ENCODE peak calls at places on chromosomes 11 and 22, in five cellular contexts. One of them, this sample, is unnamed.

GRCh38 chr11:31986201-31986889 is 104.5 kb upstream of the RCN1 start:
- DNase-seq in HuH-7: no peak
- DNase-seq in IMR-90: no peak
- DNase-seq in endothelial cell of umbilical vein: no peak
- DNase-seq in DMS153: no peak
- DNase-seq in this sample: no peak

GRCh38 chr11:14059491-14059890 is 97.0 kb downstream of the SPON1 start:
- DNase-seq in DMS153: no peak
- DNase-seq in IMR-90: no peak
- DNase-seq in HuH-7: no peak
- DNase-seq in endothelial cell of umbilical vein: no peak
- DNase-seq in this sample: no peak

GRCh38 chr11:113896156-113896879 is 8.3 kb upstream of the HTR3B start:
- DNase-seq in HuH-7: peak; percentile 34
- DNase-seq in IMR-90: peak; percentile 22
- DNase-seq in endothelial cell of umbilical vein: peak; percentile 34
- DNase-seq in DMS153: peak; percentile 8
- DNase-seq in this sample: peak; percentile 17

GRCh38 chr22:27489265-27489675 is 312.3 kb downstream of the MN1 start:
- DNase-seq in IMR-90: peak; percentile 52
- DNase-seq in DMS153: no peak
- DNase-seq in HuH-7: peak; percentile 66
- DNase-seq in endothelial cell of umbilical vein: no peak
- DNase-seq in this sample: peak; percentile 15

GRCh38 chr11:94310191-94310875 is 6.0 kb downstream of the IZUMO1R start:
- DNase-seq in HuH-7: no peak
- DNase-seq in endothelial cell of umbilical vein: no peak
- DNase-seq in DMS153: no peak
- DNase-seq in IMR-90: no peak
- DNase-seq in this sample: no peak

GRCh38 chr22:27032121-27032761 is 374.9 kb downstream of the MIAT start:
- DNase-seq in DMS153: peak; percentile 9
- DNase-seq in HuH-7: peak; percentile 14
- DNase-seq in IMR-90: no peak
- DNase-seq in endothelial cell of umbilical vein: no peak
- DNase-seq in this sample: no peak

GRCh38 chr11:44846852-44847251 is 103.8 kb downstream of the TP53I11 start:
- DNase-seq in DMS153: no peak
- DNase-seq in IMR-90: no peak
- DNase-seq in endothelial cell of umbilical vein: no peak
- DNase-seq in HuH-7: no peak
- DNase-seq in this sample: no peak

GRCh38 chr22:40721266-40721665 is 42.0 kb downstream of the MCHR1 start:
- DNase-seq in DMS153: peak; percentile 92
- DNase-seq in HuH-7: no peak
- DNase-seq in IMR-90: peak; percentile 71
- DNase-seq in endothelial cell of umbilical vein: no peak
- DNase-seq in this sample: peak; percentile 17